ENCODE peak calls at places on chromosomes 12 and 14, in five cellular contexts. One of them, this sample, is unnamed.
A peak's percentile ranks its signal among the peaks of the same experiment; 100 is the strongest.

GRCh38 chr12:130335517-130336392 is 1.9 kb upstream of the PIWIL1 start:
- DNase-seq in endodermal cell: peak; percentile 82
- DNase-seq in fibroblast of pulmonary artery: peak; percentile 66
- DNase-seq in lung: no peak
- DNase-seq in fibroblast of lung: peak; percentile 62
- DNase-seq in this sample: peak; percentile 76

GRCh38 chr12:101013993-101014392 is 196.0 kb downstream of the SLC5A8 start:
- DNase-seq in endodermal cell: no peak
- DNase-seq in fibroblast of pulmonary artery: no peak
- DNase-seq in lung: no peak
- DNase-seq in fibroblast of lung: no peak
- DNase-seq in this sample: no peak

GRCh38 chr12:115870021-115870420 is 407.5 kb downstream of the MED13L start:
- DNase-seq in endodermal cell: no peak
- DNase-seq in fibroblast of pulmonary artery: no peak
- DNase-seq in lung: no peak
- DNase-seq in fibroblast of lung: no peak
- DNase-seq in this sample: no peak

GRCh38 chr14:74977164-74977900 is 21.9 kb upstream of the PGF start:
- DNase-seq in endodermal cell: no peak
- DNase-seq in fibroblast of pulmonary artery: no peak
- DNase-seq in lung: no peak
- DNase-seq in fibroblast of lung: no peak
- DNase-seq in this sample: no peak

GRCh38 chr12:108004368-108004767 is 124.7 kb upstream of the WSCD2 start:
- DNase-seq in endodermal cell: peak; percentile 68
- DNase-seq in fibroblast of pulmonary artery: peak; percentile 8
- DNase-seq in lung: no peak
- DNase-seq in fibroblast of lung: no peak
- DNase-seq in this sample: peak; percentile 13

GRCh38 chr14:68971411-68972035 is 7.6 kb downstream of the ACTN1 start:
- DNase-seq in endodermal cell: no peak
- DNase-seq in fibroblast of pulmonary artery: no peak
- DNase-seq in lung: no peak
- DNase-seq in fibroblast of lung: no peak
- DNase-seq in this sample: no peak

GRCh38 chr12:41919526-41920305 is 225.0 kb downstream of the GXYLT1 start:
- DNase-seq in endodermal cell: no peak
- DNase-seq in fibroblast of pulmonary artery: no peak
- DNase-seq in lung: no peak
- DNase-seq in fibroblast of lung: no peak
- DNase-seq in this sample: no peak

GRCh38 chr14:59788176-59788575 is 82.4 kb downstream of the RTN1 start:
- DNase-seq in endodermal cell: no peak
- DNase-seq in fibroblast of pulmonary artery: no peak
- DNase-seq in lung: no peak
- DNase-seq in fibroblast of lung: no peak
- DNase-seq in this sample: no peak

GRCh38 chr12:109804820-109805761 is 28.1 kb downstream of the TRPV4 start:
- DNase-seq in endodermal cell: peak; percentile 94
- DNase-seq in fibroblast of pulmonary artery: peak; percentile 58
- DNase-seq in lung: peak; percentile 74
- DNase-seq in fibroblast of lung: peak; percentile 50
- DNase-seq in this sample: peak; percentile 60

GRCh38 chr14:77067632-77068514 is 30.2 kb upstream of the CIPC start:
- DNase-seq in endodermal cell: peak; percentile 93
- DNase-seq in fibroblast of pulmonary artery: peak; percentile 74
- DNase-seq in lung: peak; percentile 58
- DNase-seq in fibroblast of lung: peak; percentile 65
- DNase-seq in this sample: peak; percentile 76

GRCh38 chr12:89663577-89664357 is 44.9 kb downstream of the ATP2B1 start:
- DNase-seq in endodermal cell: no peak
- DNase-seq in fibroblast of pulmonary artery: peak; percentile 13
- DNase-seq in lung: no peak
- DNase-seq in fibroblast of lung: peak; percentile 57
- DNase-seq in this sample: peak; percentile 44

GRCh38 chr12:71186571-71187288 is 28.9 kb upstream of the TSPAN8 start:
- DNase-seq in endodermal cell: no peak
- DNase-seq in fibroblast of pulmonary artery: peak; percentile 42
- DNase-seq in lung: no peak
- DNase-seq in fibroblast of lung: peak; percentile 1
- DNase-seq in this sample: peak; percentile 50

GRCh38 chr12:52708010-52708409 is 4.7 kb upstream of the KRT77 start:
- DNase-seq in endodermal cell: no peak
- DNase-seq in fibroblast of pulmonary artery: no peak
- DNase-seq in lung: no peak
- DNase-seq in fibroblast of lung: no peak
- DNase-seq in this sample: no peak

GRCh38 chr12:46516238-46516932 is 143.8 kb upstream of the SLC38A2 start:
- DNase-seq in endodermal cell: no peak
- DNase-seq in fibroblast of pulmonary artery: no peak
- DNase-seq in lung: no peak
- DNase-seq in fibroblast of lung: no peak
- DNase-seq in this sample: no peak

GRCh38 chr12:88057994-88058718 is 29.0 kb upstream of the C12orf50 start:
- DNase-seq in endodermal cell: no peak
- DNase-seq in fibroblast of pulmonary artery: peak; percentile 84
- DNase-seq in lung: no peak
- DNase-seq in fibroblast of lung: no peak
- DNase-seq in this sample: peak; percentile 41

GRCh38 chr12:26021534-26021933 is 63.1 kb downstream of the RASSF8 start:
- DNase-seq in endodermal cell: no peak
- DNase-seq in fibroblast of pulmonary artery: no peak
- DNase-seq in lung: no peak
- DNase-seq in fibroblast of lung: no peak
- DNase-seq in this sample: no peak

GRCh38 chr12:26022043-26022442 is 63.6 kb downstream of the RASSF8 start:
- DNase-seq in endodermal cell: no peak
- DNase-seq in fibroblast of pulmonary artery: no peak
- DNase-seq in lung: no peak
- DNase-seq in fibroblast of lung: no peak
- DNase-seq in this sample: no peak

GRCh38 chr12:26014085-26014484 is 55.6 kb downstream of the RASSF8 start:
- DNase-seq in endodermal cell: no peak
- DNase-seq in fibroblast of pulmonary artery: no peak
- DNase-seq in lung: no peak
- DNase-seq in fibroblast of lung: no peak
- DNase-seq in this sample: peak; percentile 38

GRCh38 chr12:26018926-26019325 is 60.4 kb downstream of the RASSF8 start:
- DNase-seq in endodermal cell: no peak
- DNase-seq in fibroblast of pulmonary artery: no peak
- DNase-seq in lung: no peak
- DNase-seq in fibroblast of lung: peak; percentile 51
- DNase-seq in this sample: peak; percentile 69

DNA sequence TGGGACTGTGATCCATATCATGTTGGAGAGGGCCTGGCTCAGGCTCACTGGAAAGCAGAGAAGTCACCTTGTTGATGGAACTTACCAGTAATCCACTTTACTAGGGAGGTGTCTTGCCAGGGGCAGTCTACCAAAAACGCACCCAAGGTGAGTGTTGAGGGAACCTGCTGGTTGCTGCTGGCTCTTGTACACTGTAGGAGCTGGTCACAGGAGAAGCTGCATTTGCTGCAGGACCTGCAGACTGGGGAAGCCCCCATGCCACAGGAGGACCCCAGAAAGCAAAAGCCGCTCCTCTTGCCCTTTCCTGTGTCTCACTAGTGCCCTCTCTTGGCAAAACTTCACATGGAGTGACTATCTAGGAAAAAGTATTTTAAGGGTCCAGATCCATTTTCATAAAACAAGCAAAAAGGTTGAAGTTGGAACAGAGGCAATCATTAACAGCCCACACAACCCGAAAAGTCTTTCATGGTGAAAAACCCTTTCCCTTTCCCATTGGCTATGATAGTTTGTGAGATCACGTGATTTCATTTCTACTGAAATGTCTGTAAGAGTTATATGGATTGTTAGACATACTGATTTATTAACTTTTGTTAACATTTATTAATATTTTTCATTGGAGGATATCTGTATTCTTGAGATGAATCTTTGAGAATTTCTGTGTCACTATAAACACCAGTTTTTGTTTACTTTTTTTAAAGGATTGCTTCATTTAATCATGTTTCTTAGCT is 59.2 kb downstream of the RASSF8 start:
- DNase-seq in endodermal cell: peak; percentile 89
- DNase-seq in fibroblast of pulmonary artery: peak; percentile 50
- DNase-seq in lung: no peak
- DNase-seq in fibroblast of lung: peak; percentile 53
- DNase-seq in this sample: peak; percentile 52
- TF ChIP-seq CTCF in endodermal cell: peak; percentile 100
- TF ChIP-seq CTCF in fibroblast of pulmonary artery: peak; percentile 65
- TF ChIP-seq CTCF in lung: peak; percentile 19
- TF ChIP-seq CTCF in fibroblast of lung: peak; percentile 55
- TF ChIP-seq CTCF in this sample: peak; percentile 71

DNA sequence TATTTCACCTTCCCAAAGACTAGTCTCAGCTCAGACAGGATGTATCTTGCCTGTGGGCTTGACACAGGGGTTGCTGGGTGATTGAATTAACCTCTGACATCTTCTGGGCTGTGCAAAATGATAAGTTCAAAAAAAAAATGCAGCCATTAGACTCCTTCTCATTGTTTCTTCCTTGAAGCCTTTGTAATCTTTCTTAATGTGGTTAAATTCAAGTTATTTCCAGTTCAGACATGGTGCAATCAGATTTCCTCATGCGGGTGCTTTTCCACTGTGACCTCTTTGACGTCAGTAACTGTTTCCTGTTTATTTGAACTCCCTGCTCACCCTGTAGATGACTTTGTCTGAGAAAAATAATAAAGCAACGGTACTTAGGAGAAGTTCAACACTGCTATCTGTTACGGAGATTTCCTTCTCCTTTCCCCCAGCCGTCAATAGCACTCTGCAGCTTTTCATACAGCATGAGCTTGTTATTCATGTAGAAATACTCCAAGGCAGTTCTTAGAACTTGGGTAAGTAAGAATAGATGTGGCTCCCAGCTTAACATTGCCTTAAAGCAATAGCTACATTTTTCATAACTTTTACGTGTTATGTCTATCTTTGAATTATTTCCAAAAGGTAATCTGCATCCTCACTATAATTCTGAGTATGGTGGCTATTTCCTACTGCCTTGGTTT is 155.5 kb downstream of the PRKCH start:
- DNase-seq in endodermal cell: no peak
- DNase-seq in fibroblast of pulmonary artery: peak; percentile 100
- DNase-seq in lung: peak; percentile 56
- DNase-seq in fibroblast of lung: peak; percentile 99
- DNase-seq in this sample: peak; percentile 99
- H3K4me3 ChIP-seq in endodermal cell: no peak overlapping the region
- H3K4me3 ChIP-seq in fibroblast of pulmonary artery: peak overlapping the region; percentile 28
- H3K4me3 ChIP-seq in lung: no peak overlapping the region
- H3K4me3 ChIP-seq in fibroblast of lung: no peak overlapping the region
- H3K4me3 ChIP-seq in this sample: peak overlapping the region; percentile 20

DNA sequence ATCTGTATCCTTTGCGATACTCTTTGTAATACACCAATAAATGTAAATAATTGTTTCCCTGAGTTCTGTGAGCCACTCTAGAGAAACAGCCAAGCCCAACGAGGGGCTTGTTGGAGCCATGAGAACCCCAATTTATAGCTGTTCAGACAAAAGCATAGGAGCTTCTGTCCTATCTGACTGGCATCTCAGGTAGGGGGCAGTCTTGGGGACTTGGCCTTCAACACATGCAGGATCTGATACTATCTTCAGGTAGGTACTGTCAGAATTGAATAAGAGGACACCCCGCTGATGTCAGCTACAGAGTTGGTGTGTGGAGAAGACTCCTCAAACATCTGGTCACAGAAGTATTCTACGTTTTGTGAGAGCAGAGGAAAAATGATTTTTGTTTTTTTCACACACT is 25.3 kb downstream of the TXNDC16 start:
- DNase-seq in endodermal cell: no peak
- DNase-seq in fibroblast of pulmonary artery: no peak
- DNase-seq in lung: no peak
- DNase-seq in fibroblast of lung: no peak
- DNase-seq in this sample: no peak
- TF ChIP-seq CTCF in endodermal cell: peak; percentile 44
- TF ChIP-seq CTCF in fibroblast of pulmonary artery: no peak
- TF ChIP-seq CTCF in lung: no peak
- TF ChIP-seq CTCF in fibroblast of lung: no peak
- TF ChIP-seq CTCF in this sample: no peak

DNA sequence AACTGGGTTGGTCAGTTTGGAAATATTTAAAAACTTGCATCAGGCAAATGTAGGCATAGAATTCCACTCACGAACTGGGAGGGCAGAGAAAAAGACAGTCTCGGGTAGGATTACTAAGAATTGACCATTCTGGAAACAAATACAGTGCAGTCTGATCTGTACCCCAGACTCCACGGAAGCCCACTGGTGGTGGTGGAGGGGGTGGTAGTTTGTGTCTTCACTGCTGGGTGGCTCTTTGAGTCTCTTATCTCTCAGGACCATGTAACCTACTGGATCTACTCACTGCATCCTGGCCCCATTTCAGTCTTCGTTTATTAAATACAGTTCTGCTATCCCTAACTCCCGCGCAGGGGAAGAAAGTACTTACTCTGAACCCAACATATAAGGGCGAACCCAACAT is 1.8 kb downstream of the SLC2A3 start:
- DNase-seq in endodermal cell: no peak
- DNase-seq in fibroblast of pulmonary artery: no peak
- DNase-seq in lung: no peak
- DNase-seq in fibroblast of lung: no peak
- DNase-seq in this sample: peak; percentile 29
- H3K4me3 ChIP-seq in endodermal cell: peak overlapping the region; percentile 96
- H3K4me3 ChIP-seq in fibroblast of pulmonary artery: peak overlapping the region; percentile 73
- H3K4me3 ChIP-seq in lung: peak overlapping the region; percentile 62
- H3K4me3 ChIP-seq in fibroblast of lung: peak overlapping the region; percentile 83
- H3K4me3 ChIP-seq in this sample: peak overlapping the region; percentile 75

This sample was measured in choroid plexus epithelial cell.